ENCODE peak calls at places on chromosomes 5 and 9, in ten cellular contexts. One of them, this sample, is unnamed. For H3K4me1, the result is how much of the 10 kb centered on the place peaks cover.

GRCh38 chr5:134177197-134178171 is 734 bp upstream of the SKP1 start:
- DNase-seq in esophagus muscularis mucosa: peak
- DNase-seq in transverse colon: peak
- DNase-seq in tibial nerve: peak
- DNase-seq in stomach: peak
- DNase-seq in right lobe of liver: no peak
- DNase-seq in A549: peak
- DNase-seq in prostate gland: peak
- DNase-seq in Peyer's patch: peak
- DNase-seq in GM12878: peak
- DNase-seq in this sample: peak

GRCh38 chr5:64592942-64593341 is 87.1 kb downstream of the RGS7BP start:
- DNase-seq in esophagus muscularis mucosa: no peak
- DNase-seq in transverse colon: no peak
- DNase-seq in tibial nerve: no peak
- DNase-seq in stomach: no peak
- DNase-seq in right lobe of liver: no peak
- DNase-seq in A549: no peak
- DNase-seq in prostate gland: no peak
- DNase-seq in Peyer's patch: no peak
- DNase-seq in GM12878: no peak
- DNase-seq in this sample: no peak

GRCh38 chr5:113092683-113093082 is 116.1 kb downstream of the DCP2 start:
- DNase-seq in esophagus muscularis mucosa: no peak
- DNase-seq in transverse colon: no peak
- DNase-seq in tibial nerve: peak
- DNase-seq in stomach: no peak
- DNase-seq in right lobe of liver: no peak
- DNase-seq in A549: no peak
- DNase-seq in prostate gland: no peak
- DNase-seq in Peyer's patch: no peak
- DNase-seq in GM12878: no peak
- DNase-seq in this sample: no peak

GRCh38 chr5:120655828-120656435 is 191.8 kb downstream of the PRR16 start:
- DNase-seq in esophagus muscularis mucosa: no peak
- DNase-seq in transverse colon: peak
- DNase-seq in tibial nerve: peak
- DNase-seq in stomach: peak
- DNase-seq in right lobe of liver: peak
- DNase-seq in A549: peak
- DNase-seq in prostate gland: no peak
- DNase-seq in Peyer's patch: no peak
- DNase-seq in GM12878: no peak
- DNase-seq in this sample: no peak

GRCh38 chr9:33778700-33779351 is 16.5 kb upstream of the PRSS3 start:
- DNase-seq in esophagus muscularis mucosa: no peak
- DNase-seq in transverse colon: peak
- DNase-seq in tibial nerve: peak
- DNase-seq in stomach: peak
- DNase-seq in right lobe of liver: no peak
- DNase-seq in A549: peak
- DNase-seq in prostate gland: peak
- DNase-seq in Peyer's patch: peak
- DNase-seq in GM12878: peak
- DNase-seq in this sample: peak

GRCh38 chr5:171750316-171750788 is 35.3 kb upstream of the SMIM23 start:
- DNase-seq in esophagus muscularis mucosa: peak
- DNase-seq in transverse colon: peak
- DNase-seq in tibial nerve: peak
- DNase-seq in stomach: no peak
- DNase-seq in right lobe of liver: no peak
- DNase-seq in A549: peak
- DNase-seq in prostate gland: no peak
- DNase-seq in Peyer's patch: no peak
- DNase-seq in GM12878: no peak
- DNase-seq in this sample: no peak

GRCh38 chr9:90808890-90809685 is 7.5 kb downstream of the SYK start:
- DNase-seq in esophagus muscularis mucosa: no peak
- DNase-seq in transverse colon: no peak
- DNase-seq in tibial nerve: peak
- DNase-seq in stomach: no peak
- DNase-seq in right lobe of liver: no peak
- DNase-seq in A549: no peak
- DNase-seq in prostate gland: no peak
- DNase-seq in Peyer's patch: peak
- DNase-seq in GM12878: no peak
- DNase-seq in this sample: peak

GRCh38 chr5:77984587-77984986 is 208.4 kb upstream of the TBCA start:
- DNase-seq in esophagus muscularis mucosa: no peak
- DNase-seq in transverse colon: no peak
- DNase-seq in tibial nerve: no peak
- DNase-seq in stomach: no peak
- DNase-seq in right lobe of liver: no peak
- DNase-seq in A549: no peak
- DNase-seq in prostate gland: no peak
- DNase-seq in Peyer's patch: no peak
- DNase-seq in GM12878: no peak
- DNase-seq in this sample: peak

GRCh38 chr5:59158637-59159391 is 575.9 kb downstream of the RAB3C start:
- DNase-seq in esophagus muscularis mucosa: no peak
- DNase-seq in transverse colon: no peak
- DNase-seq in tibial nerve: no peak
- DNase-seq in stomach: no peak
- DNase-seq in right lobe of liver: no peak
- DNase-seq in A549: no peak
- DNase-seq in prostate gland: no peak
- DNase-seq in Peyer's patch: no peak
- DNase-seq in GM12878: no peak
- DNase-seq in this sample: no peak

GRCh38 chr9:101691657-101692056 is 46.8 kb downstream of the GRIN3A start:
- DNase-seq in esophagus muscularis mucosa: no peak
- DNase-seq in transverse colon: no peak
- DNase-seq in tibial nerve: no peak
- DNase-seq in stomach: no peak
- DNase-seq in right lobe of liver: no peak
- DNase-seq in A549: no peak
- DNase-seq in prostate gland: no peak
- DNase-seq in Peyer's patch: no peak
- DNase-seq in GM12878: no peak
- DNase-seq in this sample: no peak

GRCh38 chr5:153562189-153562588 is 71.7 kb downstream of the GRIA1 start:
- DNase-seq in esophagus muscularis mucosa: no peak
- DNase-seq in transverse colon: no peak
- DNase-seq in tibial nerve: no peak
- DNase-seq in stomach: no peak
- DNase-seq in right lobe of liver: no peak
- DNase-seq in A549: no peak
- DNase-seq in prostate gland: no peak
- DNase-seq in Peyer's patch: no peak
- DNase-seq in GM12878: no peak
- DNase-seq in this sample: no peak

GRCh38 chr5:180366303-180366702 is 13.2 kb upstream of the GFPT2 start:
- DNase-seq in esophagus muscularis mucosa: no peak
- DNase-seq in transverse colon: no peak
- DNase-seq in tibial nerve: no peak
- DNase-seq in stomach: no peak
- DNase-seq in right lobe of liver: no peak
- DNase-seq in A549: no peak
- DNase-seq in prostate gland: no peak
- DNase-seq in Peyer's patch: no peak
- DNase-seq in GM12878: no peak
- DNase-seq in this sample: no peak

DNA sequence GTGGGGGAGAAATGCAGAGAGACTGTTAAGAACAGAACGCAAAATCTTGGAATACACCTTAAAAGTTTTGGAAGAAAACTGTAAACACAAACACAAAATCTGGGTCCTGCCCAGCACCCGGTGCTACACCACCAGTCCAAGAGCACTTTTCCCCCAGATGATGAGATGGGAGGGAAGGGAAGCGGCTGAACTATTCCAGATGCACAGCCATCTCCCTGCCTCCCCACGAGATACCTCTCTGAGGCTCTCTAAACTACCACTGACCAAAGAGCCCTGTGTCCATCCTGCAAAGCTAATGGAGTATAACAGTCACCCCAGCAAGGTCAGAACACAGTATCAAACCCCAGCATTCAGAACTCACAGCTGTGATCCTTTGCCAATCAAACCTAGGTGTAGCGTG is 8.0 kb downstream of the SPARC start:
- DNase-seq in esophagus muscularis mucosa: no peak
- DNase-seq in transverse colon: no peak
- DNase-seq in tibial nerve: no peak
- DNase-seq in stomach: no peak
- DNase-seq in right lobe of liver: no peak
- DNase-seq in A549: no peak
- DNase-seq in prostate gland: no peak
- DNase-seq in Peyer's patch: no peak
- DNase-seq in GM12878: no peak
- DNase-seq in this sample: no peak
- H3K4me1 ChIP-seq in esophagus muscularis mucosa: half or more
- H3K4me1 ChIP-seq in transverse colon: under half
- H3K4me1 ChIP-seq in tibial nerve: half or more
- H3K4me1 ChIP-seq in stomach: under half
- H3K4me1 ChIP-seq in right lobe of liver: under half
- H3K4me1 ChIP-seq in A549: under half
- H3K4me1 ChIP-seq in prostate gland: under half
- H3K4me1 ChIP-seq in Peyer's patch: under half
- H3K4me1 ChIP-seq in GM12878: under half
- H3K4me1 ChIP-seq in this sample: half or more

GRCh38 chr9:72352911-72353388 is 12.1 kb downstream of the ZFAND5 start:
- DNase-seq in esophagus muscularis mucosa: no peak
- DNase-seq in transverse colon: no peak
- DNase-seq in tibial nerve: no peak
- DNase-seq in stomach: no peak
- DNase-seq in right lobe of liver: no peak
- DNase-seq in A549: no peak
- DNase-seq in prostate gland: no peak
- DNase-seq in Peyer's patch: no peak
- DNase-seq in GM12878: no peak
- DNase-seq in this sample: no peak
- TF ChIP-seq POLR2A in esophagus muscularis mucosa: no peak
- TF ChIP-seq POLR2A in transverse colon: peak
- TF ChIP-seq POLR2A in tibial nerve: no peak
- TF ChIP-seq POLR2A in stomach: no peak
- TF ChIP-seq POLR2A in right lobe of liver: no peak
- TF ChIP-seq POLR2A in A549: no peak
- TF ChIP-seq POLR2A in prostate gland: no peak
- TF ChIP-seq POLR2A in Peyer's patch: no peak
- TF ChIP-seq POLR2A in GM12878: peak
- TF ChIP-seq POLR2A in this sample: no peak

DNA sequence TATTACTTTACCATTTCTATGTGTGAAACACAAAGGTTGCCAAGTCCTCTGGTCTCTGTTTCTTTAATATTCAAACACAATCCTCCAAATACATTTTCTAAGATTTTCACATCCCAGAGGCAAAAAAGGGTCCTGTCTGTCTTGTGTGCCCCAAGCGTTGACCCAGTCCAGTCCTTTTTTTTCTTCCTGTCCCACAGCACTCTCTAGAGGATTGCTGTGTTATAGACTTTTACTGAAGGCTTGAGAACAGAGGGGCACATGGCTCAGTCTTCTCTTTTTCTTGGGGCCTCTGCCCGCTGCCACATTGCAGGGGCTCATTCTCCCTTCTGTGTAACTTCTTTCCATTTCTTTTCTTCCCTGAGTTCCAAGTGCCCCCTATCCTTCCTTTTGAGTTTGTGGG is 78.6 kb upstream of the SLC28A3 start:
- DNase-seq in esophagus muscularis mucosa: no peak
- DNase-seq in transverse colon: no peak
- DNase-seq in tibial nerve: no peak
- DNase-seq in stomach: no peak
- DNase-seq in right lobe of liver: no peak
- DNase-seq in A549: no peak
- DNase-seq in prostate gland: no peak
- DNase-seq in Peyer's patch: no peak
- DNase-seq in GM12878: no peak
- DNase-seq in this sample: no peak
- TF ChIP-seq CTCF in esophagus muscularis mucosa: no peak
- TF ChIP-seq CTCF in transverse colon: no peak
- TF ChIP-seq CTCF in tibial nerve: no peak
- TF ChIP-seq CTCF in stomach: no peak
- TF ChIP-seq CTCF in right lobe of liver: peak
- TF ChIP-seq CTCF in A549: no peak
- TF ChIP-seq CTCF in prostate gland: no peak
- TF ChIP-seq CTCF in Peyer's patch: no peak
- TF ChIP-seq CTCF in GM12878: no peak
- TF ChIP-seq CTCF in this sample: no peak

GRCh38 chr9:126532019-126532462 is 81.7 kb upstream of the LMX1B start:
- DNase-seq in esophagus muscularis mucosa: no peak
- DNase-seq in transverse colon: no peak
- DNase-seq in tibial nerve: no peak
- DNase-seq in stomach: no peak
- DNase-seq in right lobe of liver: no peak
- DNase-seq in A549: no peak
- DNase-seq in prostate gland: no peak
- DNase-seq in Peyer's patch: no peak
- DNase-seq in GM12878: no peak
- DNase-seq in this sample: peak

GRCh38 chr9:126532489-126532888 is 81.2 kb upstream of the LMX1B start:
- DNase-seq in esophagus muscularis mucosa: no peak
- DNase-seq in transverse colon: no peak
- DNase-seq in tibial nerve: no peak
- DNase-seq in stomach: no peak
- DNase-seq in right lobe of liver: no peak
- DNase-seq in A549: no peak
- DNase-seq in prostate gland: no peak
- DNase-seq in Peyer's patch: no peak
- DNase-seq in GM12878: no peak
- DNase-seq in this sample: no peak

GRCh38 chr9:126531591-126531990 is 82.1 kb upstream of the LMX1B start:
- DNase-seq in esophagus muscularis mucosa: no peak
- DNase-seq in transverse colon: no peak
- DNase-seq in tibial nerve: no peak
- DNase-seq in stomach: no peak
- DNase-seq in right lobe of liver: no peak
- DNase-seq in A549: no peak
- DNase-seq in prostate gland: no peak
- DNase-seq in Peyer's patch: no peak
- DNase-seq in GM12878: no peak
- DNase-seq in this sample: no peak

GRCh38 chr9:126532951-126533910 is 80.5 kb upstream of the LMX1B start:
- DNase-seq in esophagus muscularis mucosa: no peak
- DNase-seq in transverse colon: no peak
- DNase-seq in tibial nerve: no peak
- DNase-seq in stomach: no peak
- DNase-seq in right lobe of liver: no peak
- DNase-seq in A549: no peak
- DNase-seq in prostate gland: no peak
- DNase-seq in Peyer's patch: peak
- DNase-seq in GM12878: no peak
- DNase-seq in this sample: no peak

DNA sequence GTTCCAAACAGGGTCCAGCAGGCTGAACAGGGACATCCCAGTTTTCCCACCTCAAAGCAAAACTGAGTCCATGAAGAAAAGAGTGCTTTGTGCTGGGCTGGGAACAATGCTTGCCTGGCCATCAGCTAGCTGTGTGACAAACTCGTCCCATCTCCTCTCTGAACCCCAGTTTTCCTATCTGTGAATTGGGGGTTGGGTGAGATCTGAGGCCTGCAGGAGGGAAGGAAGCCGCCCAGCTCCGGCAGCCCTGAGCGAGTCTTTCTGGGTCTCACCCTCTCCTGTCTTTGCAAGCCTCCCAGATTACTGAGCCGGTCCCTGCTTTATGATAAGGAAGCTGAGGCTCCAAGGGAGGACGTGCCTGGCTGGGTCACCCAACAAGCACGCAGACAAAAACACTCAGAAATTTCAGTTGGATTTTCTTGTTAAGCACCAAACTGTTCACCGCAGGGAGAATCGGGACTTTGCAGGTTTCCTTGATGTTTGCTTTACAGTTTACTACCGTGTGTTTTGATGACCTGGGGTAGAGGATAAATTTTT is 82.6 kb upstream of the LMX1B start:
- DNase-seq in esophagus muscularis mucosa: no peak
- DNase-seq in transverse colon: no peak
- DNase-seq in tibial nerve: no peak
- DNase-seq in stomach: no peak
- DNase-seq in right lobe of liver: no peak
- DNase-seq in A549: no peak
- DNase-seq in prostate gland: no peak
- DNase-seq in Peyer's patch: no peak
- DNase-seq in GM12878: no peak
- DNase-seq in this sample: no peak
- H3K4me1 ChIP-seq in esophagus muscularis mucosa: under half
- H3K4me1 ChIP-seq in transverse colon: under half
- H3K4me1 ChIP-seq in tibial nerve: under half
- H3K4me1 ChIP-seq in stomach: under half
- H3K4me1 ChIP-seq in right lobe of liver: under half
- H3K4me1 ChIP-seq in A549: under half
- H3K4me1 ChIP-seq in prostate gland: under half
- H3K4me1 ChIP-seq in Peyer's patch: under half
- H3K4me1 ChIP-seq in GM12878: under half
- H3K4me1 ChIP-seq in this sample: under half

This sample was measured in upper lobe of left lung.